ENCODE peak calls at places on chromosomes 7 and 10, in five cellular contexts. E is esophagus squamous epithelium, X is mammary epithelial cell, Q is testis, M is cardiac muscle cell. U is an unnamed sample. For H3K9me3, the result is how much of the 10 kb centered on the place peaks cover.

GRCh38 chr10:3563298-3563697 is 221.7 kb downstream of the KLF6 start:
- DNase-seq in Q (no peak), X (no peak), M (no peak), E (no peak), U (no peak)

GRCh38 chr7:104153287-104153686 is 54.5 kb downstream of the ORC5 start:
- DNase-seq in E (no peak), Q (no peak), X (no peak), M (no peak), U (no peak)

GRCh38 chr10:119428789-119429188 is 113.7 kb downstream of the RGS10 start:
- DNase-seq in X (peak), M (peak), E (no peak), Q (no peak), U (no peak)

GRCh38 chr10:99788598-99789259 is 6.3 kb downstream of the ABCC2 start:
- DNase-seq in E (no peak), M (peak), Q (peak), X (no peak), U (no peak)

GRCh38 chr7:33845991-33846509 is 59.3 kb upstream of the BMPER start:
- DNase-seq in X (no peak), Q (peak), M (peak), E (no peak), U (no peak)

GRCh38 chr7:5354460-5355279 is 69.0 kb downstream of the TNRC18 start:
- DNase-seq in E (no peak), Q (peak), M (peak), X (peak), U (no peak)

GRCh38 chr10:62381385-62382102 is 7.4 kb downstream of the ZNF365 start:
- DNase-seq in X (peak), M (no peak), E (no peak), Q (no peak), U (no peak)

GRCh38 chr7:77416621-77417371 is 647 bp upstream of the GSAP start:
- DNase-seq in M (no peak), X (no peak), Q (no peak), E (no peak), U (no peak)

GRCh38 chr7:140062118-140062527 is 628 bp downstream of the PARP12 start:
- DNase-seq in Q (peak), E (no peak), M (peak), X (peak), U (peak)

GRCh38 chr10:51204076-51204475 is 129.8 kb downstream of the PRKG1 start:
- DNase-seq in Q (no peak), M (no peak), E (no peak), X (no peak), U (no peak)

GRCh38 chr10:89086801-89087513 is 96.4 kb downstream of the FAS start:
- DNase-seq in M (peak), Q (peak), X (no peak), E (no peak), U (no peak)

GRCh38 chr7:123440202-123440601 is 94.2 kb downstream of the IQUB start:
- DNase-seq in Q (no peak), E (no peak), X (no peak), M (no peak), U (no peak)

GRCh38 chr10:5971886-5972285 is 5.5 kb downstream of the IL15RA start:
- DNase-seq in X (no peak), Q (no peak), E (no peak), M (peak), U (no peak)

GRCh38 chr10:88553116-88553752 is 29.9 kb downstream of the RNLS start:
- DNase-seq in X (peak), E (no peak), M (peak), Q (peak), U (peak)

GRCh38 chr10:16116404-16117304 is 256.3 kb upstream of the MINDY3 start:
- DNase-seq in E (no peak), X (peak), Q (peak), M (peak), U (no peak)

GRCh38 chr10:97075961-97076525 is 109.7 kb downstream of the SLIT1 start:
- DNase-seq in M (no peak), X (no peak), E (no peak), Q (no peak), U (no peak)

DNA sequence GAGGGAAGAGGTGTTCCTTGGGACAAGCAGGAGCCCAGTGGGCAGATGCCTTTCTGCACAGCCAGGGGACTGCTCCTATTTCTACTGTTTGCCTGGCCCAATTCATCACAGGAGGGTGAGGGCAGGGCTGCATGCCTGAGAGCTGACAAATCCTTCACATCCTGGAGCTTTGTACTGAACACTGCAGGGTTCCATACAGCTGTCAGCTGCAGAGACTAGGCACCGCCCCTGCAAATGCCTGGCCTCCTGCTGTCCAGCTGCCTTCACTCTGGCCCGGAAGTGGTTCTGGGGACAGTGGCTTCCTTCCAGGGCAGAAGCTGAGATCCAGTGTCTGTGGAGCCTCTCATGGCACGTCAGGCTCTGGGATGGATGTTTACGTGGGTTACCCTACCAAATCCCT is 470.7 kb downstream of the DNAJB6 start:
- DNase-seq in Q (no peak), M (no peak), E (no peak), X (no peak), U (no peak)
- H3K9me3 ChIP-seq in Q (under half), M (under half), E (under half), X (half or more), U (under half)

GRCh38 chr7:30430777-30431176 is 47.8 kb downstream of the NOD1 start:
- DNase-seq in E (no peak), X (no peak), M (no peak), Q (no peak), U (no peak)
- H3K27ac ChIP-seq in E (no peak), X (no peak), M (peak), Q (no peak), U (no peak)

GRCh38 chr7:131105803-131106680 is 221.6 kb upstream of the MKLN1 start:
- DNase-seq in Q (peak), X (peak), M (peak), E (peak), U (peak)

GRCh38 chr7:131105294-131105802 is 222.3 kb upstream of the MKLN1 start:
- DNase-seq in Q (peak), M (peak), X (no peak), E (no peak), U (no peak)

GRCh38 chr7:131106681-131107342 is 220.9 kb upstream of the MKLN1 start:
- DNase-seq in X (no peak), E (no peak), M (no peak), Q (peak), U (peak)

GRCh38 chr7:131104611-131105293 is 222.9 kb upstream of the MKLN1 start:
- DNase-seq in Q (no peak), M (peak), E (no peak), X (no peak), U (no peak)

DNA sequence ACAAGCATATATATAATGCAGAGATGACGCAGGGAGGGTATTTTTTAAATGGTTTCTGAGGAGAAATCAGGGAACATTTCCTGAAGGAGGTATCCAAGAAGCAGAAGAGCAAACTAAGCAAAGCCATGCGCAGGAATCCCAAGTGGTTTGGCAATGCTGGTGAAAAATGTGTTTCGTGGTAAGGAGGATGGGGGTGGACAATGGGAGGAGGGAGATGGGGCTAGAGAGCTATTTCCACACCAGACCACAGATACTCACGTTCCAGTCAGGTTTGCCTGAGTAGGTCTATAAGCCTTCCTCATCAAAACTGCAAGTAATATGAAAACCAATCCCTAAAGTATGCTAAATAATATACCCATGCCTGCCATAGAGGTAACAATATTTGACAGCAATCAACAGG is 223.7 kb upstream of the MKLN1 start:
- DNase-seq in Q (no peak), X (peak), M (peak), E (no peak), U (no peak)
- TF ChIP-seq CTCF in Q (no peak), X (no peak), M (peak), E (no peak), U (no peak)

GRCh38 chr10:131736321-131736980 is 164.4 kb upstream of the PPP2R2D start:
- DNase-seq in M (no peak), Q (no peak), E (no peak), X (no peak), U (no peak)

GRCh38 chr10:131737543-131738395 is 163.0 kb upstream of the PPP2R2D start:
- DNase-seq in X (no peak), E (no peak), Q (no peak), M (no peak), U (no peak)

GRCh38 chr10:131738396-131738735 is 162.4 kb upstream of the PPP2R2D start:
- DNase-seq in Q (no peak), X (no peak), M (no peak), E (no peak), U (no peak)

GRCh38 chr10:131733596-131733995 is 167.2 kb upstream of the PPP2R2D start:
- DNase-seq in Q (no peak), X (no peak), M (no peak), E (no peak), U (no peak)

DNA sequence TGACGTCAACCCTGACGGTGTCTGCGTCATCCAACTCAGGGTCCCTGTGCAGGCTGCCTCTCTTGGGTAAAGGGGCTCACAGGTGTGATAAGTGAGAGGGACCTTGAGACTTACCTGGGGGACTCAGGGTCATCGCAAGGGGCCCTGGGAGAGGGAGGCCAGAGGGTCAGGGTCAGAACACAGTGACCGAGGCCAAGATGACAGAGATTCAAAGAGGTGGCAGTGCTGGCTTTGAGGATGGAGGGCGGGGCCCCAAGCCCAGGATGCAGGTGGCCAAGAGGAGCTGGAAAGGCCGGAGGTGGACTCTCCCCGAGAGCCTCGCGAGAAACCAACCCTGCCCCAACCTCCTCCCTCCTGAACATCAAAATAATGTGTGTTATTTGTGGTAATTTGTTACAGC is 165.2 kb upstream of the PPP2R2D start:
- DNase-seq in E (no peak), X (no peak), Q (no peak), M (no peak), U (no peak)
- H3K9me3 ChIP-seq in E (under half), X (under half), Q (under half), M (under half), U (under half)

U was measured in CD4-positive, alpha-beta T cell.